ENCODE peak calls at places on chromosomes 13 and 19, in seven cellular contexts. L is T-helper 2 cell treated with Interferon-gamma antibody and Interleukin-4, amounts not matched to agents 5 μg/mL and 100 μg/mL, for 36 hours; X is ELF-1; H is activated CD4-positive, alpha-beta T cell treated with anti-CD3 and anti-CD28 coated beads for 24 hours; E is A549; K is naive thymus-derived CD4-positive, alpha-beta T cell; P is NCI-H1436 treated with DMSO at 0.1 percent for 48 hours. A is an unnamed sample.

GRCh38 chr19:11382898-11383705 is 1.0 kb downstream of the EPOR start:
- DNase-seq in L (peak), X (peak), K (no peak), E (peak), H (no peak), P (peak), A (no peak)

GRCh38 chr19:22733691-22734090 is 50.3 kb downstream of the ZNF99 start:
- DNase-seq in H (no peak), K (no peak), X (no peak), P (no peak), E (no peak), L (no peak), A (no peak)

GRCh38 chr13:45925151-45925550 is 73.6 kb upstream of the SIAH3 start:
- DNase-seq in P (no peak), H (no peak), E (no peak), K (no peak), X (no peak), L (no peak), A (no peak)

GRCh38 chr19:5172859-5173577 is 167.6 kb downstream of the PTPRS start:
- DNase-seq in P (no peak), E (peak), H (no peak), K (no peak), L (no peak), X (no peak), A (no peak)

GRCh38 chr19:11191273-11191755 is 6.0 kb downstream of the KANK2 start:
- DNase-seq in P (no peak), L (no peak), H (no peak), K (no peak), X (peak), E (peak), A (no peak)

GRCh38 chr13:110652231-110652730 is 36.9 kb downstream of the NAXD start:
- DNase-seq in E (no peak), H (no peak), L (no peak), P (no peak), K (no peak), X (peak), A (no peak)

GRCh38 chr13:30042891-30043630 is 192.6 kb upstream of the UBL3 start:
- DNase-seq in L (no peak), E (no peak), X (no peak), H (no peak), K (no peak), P (no peak), A (no peak)

GRCh38 chr13:29435125-29435911 is 160.2 kb downstream of the SLC7A1 start:
- DNase-seq in K (no peak), L (no peak), P (no peak), X (peak), E (no peak), H (no peak), A (no peak)

GRCh38 chr19:7460562-7460966 is 28.3 kb downstream of the PEX11G start:
- DNase-seq in E (no peak), X (peak), P (no peak), H (no peak), K (no peak), L (no peak), A (no peak)

GRCh38 chr19:17303940-17304267 is 679 bp upstream of the ABHD8 start:
- DNase-seq in H (no peak), K (no peak), X (no peak), E (no peak), L (no peak), P (no peak), A (no peak)

GRCh38 chr13:107824636-107825035 is 390.7 kb downstream of the LIG4 start:
- DNase-seq in X (no peak), E (no peak), L (no peak), K (no peak), P (no peak), H (no peak), A (no peak)

A was measured in effector memory CD4-positive, alpha-beta T cell.